ENCODE peak calls at places on chromosome 16, in seven cellular contexts. B is K562, J is transverse colon, S is A549, A is H1, W is ovary, Y is GM12891. V is an unnamed sample.

GRCh38 chr16:48300391-48300856 is 53.1 kb upstream of the ABCC11 start:
- DNase-seq in S (no peak), A (no peak), B (peak), J (no peak), Y (no peak), W (no peak), V (no peak)

GRCh38 chr16:82379601-82380000 is 209.6 kb upstream of the MPHOSPH6 start:
- DNase-seq in J (no peak), Y (no peak), B (no peak), A (no peak), S (no peak), W (no peak), V (no peak)

GRCh38 chr16:4371481-4372314 is at the start of gene VASN:
- DNase-seq in A (no peak), S (peak), W (peak), B (peak), Y (peak), J (peak), V (peak)

GRCh38 chr16:78489631-78490030 is 390.2 kb downstream of the WWOX start:
- DNase-seq in Y (no peak), A (no peak), S (no peak), J (no peak), W (no peak), B (no peak), V (no peak)

GRCh38 chr16:22694887-22695382 is 119.0 kb upstream of the HS3ST2 start:
- DNase-seq in J (peak), W (no peak), Y (no peak), S (no peak), B (no peak), A (no peak), V (no peak)

GRCh38 chr16:49019081-49019633 is 262.5 kb downstream of the CBLN1 start:
- DNase-seq in S (no peak), J (no peak), W (no peak), Y (no peak), A (no peak), B (no peak), V (no peak)

GRCh38 chr16:8990445-8990844 is 26.7 kb upstream of the USP7 start:
- DNase-seq in Y (no peak), S (no peak), W (no peak), A (no peak), J (no peak), B (no peak), V (no peak)

GRCh38 chr16:11354733-11355574 is 9.7 kb downstream of the RMI2 start:
- DNase-seq in B (no peak), S (no peak), Y (no peak), J (peak), A (no peak), W (peak), V (no peak)

GRCh38 chr16:66409156-66409555 is 17.9 kb upstream of the BEAN1 start:
- DNase-seq in W (no peak), A (no peak), S (no peak), J (no peak), Y (no peak), B (no peak), V (no peak)

GRCh38 chr16:23504453-23505179 is 5.7 kb downstream of the GGA2 start:
- DNase-seq in S (peak), W (peak), Y (peak), J (peak), A (no peak), B (peak), V (peak)

GRCh38 chr16:67526149-67526732 is 2.4 kb upstream of the RIPOR1 start:
- DNase-seq in B (peak), W (no peak), A (no peak), S (no peak), J (no peak), Y (no peak), V (no peak)

GRCh38 chr16:35523991-35524390 is 2064.6 kb downstream of the TP53TG3F start:
- DNase-seq in S (no peak), A (no peak), J (no peak), Y (no peak), W (no peak), B (no peak), V (no peak)

GRCh38 chr16:55734665-55735064 is 78.9 kb downstream of the SLC6A2 start:
- DNase-seq in S (no peak), J (no peak), A (no peak), Y (no peak), W (no peak), B (no peak), V (no peak)

GRCh38 chr16:66563574-66564334 is 2.5 kb upstream of the CMTM1 start:
- DNase-seq in S (no peak), B (no peak), A (no peak), J (no peak), W (no peak), Y (no peak), V (no peak)

GRCh38 chr16:4330277-4330882 is 14.5 kb downstream of the GLIS2 start:
- DNase-seq in Y (peak), W (peak), S (peak), B (peak), J (peak), A (no peak), V (peak)

GRCh38 chr16:81565633-81566032 is 121.0 kb downstream of the CMIP start:
- DNase-seq in Y (no peak), A (no peak), S (no peak), W (no peak), B (no peak), J (no peak), V (no peak)

GRCh38 chr16:74107795-74108610 is 188.6 kb upstream of the PSMD7 start:
- DNase-seq in A (peak), Y (peak), W (no peak), S (peak), J (peak), B (peak), V (peak)

GRCh38 chr16:57531253-57531575 is 5.2 kb downstream of the CCDC102A start:
- DNase-seq in S (no peak), Y (no peak), A (no peak), W (no peak), J (no peak), B (peak), V (no peak)

GRCh38 chr16:20906871-20907255 is 6.3 kb downstream of the LYRM1 start:
- DNase-seq in A (no peak), J (no peak), B (no peak), W (no peak), S (no peak), Y (no peak), V (no peak)

GRCh38 chr16:11111891-11112634 is 143.9 kb downstream of the SOCS1 start:
- DNase-seq in J (no peak), B (no peak), S (no peak), A (no peak), Y (no peak), W (no peak), V (no peak)

GRCh38 chr16:9191274-9191850 is 99.9 kb downstream of the HAPSTR1 start:
- DNase-seq in B (no peak), J (no peak), Y (no peak), W (no peak), S (no peak), A (no peak), V (no peak)

GRCh38 chr16:72809446-72809845 is 238.5 kb downstream of the ZFHX3 start:
- DNase-seq in W (no peak), S (no peak), J (no peak), Y (no peak), A (no peak), B (no peak), V (no peak)

GRCh38 chr16:17461951-17462729 is 8.6 kb downstream of the XYLT1 start:
- DNase-seq in J (peak), A (no peak), S (no peak), B (no peak), Y (no peak), W (no peak), V (no peak)

GRCh38 chr16:69274699-69275235 is 36.4 kb upstream of the VPS4A start:
- DNase-seq in S (no peak), B (no peak), Y (no peak), J (no peak), W (no peak), A (no peak), V (no peak)

GRCh38 chr16:14140916-14141315 is 69.8 kb downstream of the MRTFB start:
- DNase-seq in S (no peak), J (no peak), W (no peak), Y (no peak), A (no peak), B (no peak), V (no peak)

GRCh38 chr16:2061023-2061422 is 13.2 kb downstream of the TSC2 start:
- DNase-seq in B (no peak), Y (no peak), W (no peak), S (no peak), A (no peak), J (no peak), V (no peak)

GRCh38 chr16:68973611-68974120 is 130.3 kb downstream of the TANGO6 start:
- DNase-seq in W (no peak), Y (no peak), B (no peak), A (no peak), J (no peak), S (no peak), V (no peak)

GRCh38 chr16:48608452-48608851 is 1.5 kb downstream of the N4BP1 start:
- DNase-seq in B (no peak), S (no peak), Y (peak), A (no peak), W (no peak), J (no peak), V (no peak)

DNA sequence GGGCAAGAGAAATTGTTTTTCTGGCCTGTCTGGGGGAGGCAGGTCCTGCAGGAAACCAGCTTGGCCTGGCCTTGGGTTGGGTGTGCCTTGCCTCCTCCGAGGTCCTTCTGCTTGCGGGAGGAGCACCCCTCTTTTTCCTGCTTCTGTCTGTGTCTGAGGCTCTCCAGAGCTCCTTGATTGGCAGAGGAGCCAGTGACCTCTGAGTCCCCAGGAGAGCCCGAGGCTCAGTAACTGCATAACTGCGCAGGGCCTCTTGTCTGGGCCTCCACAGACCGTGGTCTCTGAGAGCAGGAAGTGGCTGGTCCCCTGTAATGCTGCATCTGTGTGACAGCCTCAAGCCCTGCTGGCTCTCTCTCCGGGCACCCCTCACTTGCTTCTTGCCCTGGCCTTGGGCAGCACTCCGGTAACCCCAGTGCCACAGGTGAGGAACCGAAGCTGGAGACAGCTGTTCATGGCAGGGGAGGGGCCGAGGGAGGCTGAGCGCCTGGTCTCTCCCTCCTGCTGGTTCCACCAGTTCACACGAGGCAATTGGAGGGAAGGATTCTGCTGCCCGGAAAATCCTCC is 1.6 kb downstream of the CAPN15 start:
- DNase-seq in W (peak), J (peak), B (no peak), A (no peak), Y (no peak), S (no peak), V (no peak)
- TF ChIP-seq POLR2A in W (no peak), J (peak), B (no peak), A (no peak), Y (no peak), S (no peak), V (no peak)

GRCh38 chr16:84084570-84085270 is 32.0 kb downstream of the MBTPS1 start:
- DNase-seq in A (peak), S (peak), B (peak), J (peak), W (peak), Y (peak), V (peak)

GRCh38 chr16:84086996-84087395 is 29.7 kb downstream of the MBTPS1 start:
- DNase-seq in Y (no peak), A (no peak), B (no peak), S (no peak), W (no peak), J (no peak), V (no peak)

GRCh38 chr16:84086357-84086756 is 30.4 kb downstream of the MBTPS1 start:
- DNase-seq in Y (no peak), J (no peak), B (no peak), A (no peak), S (no peak), W (no peak), V (no peak)

GRCh38 chr16:84085774-84086173 is 31.0 kb downstream of the MBTPS1 start:
- DNase-seq in W (no peak), Y (no peak), J (no peak), B (no peak), S (no peak), A (no peak), V (no peak)

GRCh38 chr16:84085271-84085667 is 31.5 kb downstream of the MBTPS1 start:
- DNase-seq in Y (no peak), B (no peak), A (no peak), W (no peak), J (no peak), S (no peak), V (no peak)
- TF ChIP-seq POLR2A in Y (no peak), B (no peak), A (no peak), W (no peak), J (no peak), S (no peak), V (no peak)

GRCh38 chr16:85637808-85638186 is 24.7 kb downstream of the GSE1 start:
- DNase-seq in Y (no peak), A (no peak), S (no peak), B (no peak), J (no peak), W (no peak), V (no peak)

GRCh38 chr16:85637061-85637807 is 24.1 kb downstream of the GSE1 start:
- DNase-seq in W (no peak), J (no peak), A (no peak), B (no peak), S (no peak), Y (no peak), V (no peak)

GRCh38 chr16:85638695-85639409 is 25.7 kb downstream of the GSE1 start:
- DNase-seq in W (no peak), Y (no peak), B (no peak), J (no peak), S (no peak), A (no peak), V (no peak)

GRCh38 chr16:85639529-85640253 is 26.6 kb downstream of the GSE1 start:
- DNase-seq in W (no peak), Y (no peak), J (no peak), A (no peak), S (no peak), B (no peak), V (no peak)

DNA sequence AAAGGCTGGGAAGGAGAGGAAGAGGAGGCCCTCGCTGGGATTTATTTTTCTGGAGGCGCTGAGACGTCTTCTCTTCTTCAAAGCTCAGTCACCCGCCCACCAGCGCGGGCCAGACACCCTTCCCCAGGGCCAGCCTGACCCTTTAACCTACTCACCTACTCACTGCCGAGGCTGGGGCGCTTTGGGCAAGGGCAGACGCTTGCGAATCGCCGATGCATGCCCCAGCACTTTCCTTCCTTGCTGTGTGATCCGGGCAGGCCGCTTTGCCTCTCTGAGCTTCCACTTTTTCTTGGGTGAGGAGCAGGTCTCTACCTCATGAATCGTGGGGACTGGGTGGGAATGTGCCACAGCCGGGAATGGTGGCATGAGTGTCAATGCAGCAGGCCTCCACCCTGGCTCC is 25.1 kb downstream of the GSE1 start:
- DNase-seq in Y (no peak), B (no peak), W (no peak), S (no peak), A (no peak), J (no peak), V (no peak)
- TF ChIP-seq POLR2A in Y (no peak), B (no peak), W (no peak), S (no peak), A (no peak), J (no peak), V (no peak)

GRCh38 chr16:88453217-88453531 is at the start of gene ZFPM1:
- DNase-seq in A (no peak), W (no peak), Y (no peak), S (no peak), J (no peak), B (no peak), V (peak)
- TF ChIP-seq POLR2A in A (no peak), W (no peak), Y (no peak), S (peak), J (no peak), B (no peak), V (peak)

DNA sequence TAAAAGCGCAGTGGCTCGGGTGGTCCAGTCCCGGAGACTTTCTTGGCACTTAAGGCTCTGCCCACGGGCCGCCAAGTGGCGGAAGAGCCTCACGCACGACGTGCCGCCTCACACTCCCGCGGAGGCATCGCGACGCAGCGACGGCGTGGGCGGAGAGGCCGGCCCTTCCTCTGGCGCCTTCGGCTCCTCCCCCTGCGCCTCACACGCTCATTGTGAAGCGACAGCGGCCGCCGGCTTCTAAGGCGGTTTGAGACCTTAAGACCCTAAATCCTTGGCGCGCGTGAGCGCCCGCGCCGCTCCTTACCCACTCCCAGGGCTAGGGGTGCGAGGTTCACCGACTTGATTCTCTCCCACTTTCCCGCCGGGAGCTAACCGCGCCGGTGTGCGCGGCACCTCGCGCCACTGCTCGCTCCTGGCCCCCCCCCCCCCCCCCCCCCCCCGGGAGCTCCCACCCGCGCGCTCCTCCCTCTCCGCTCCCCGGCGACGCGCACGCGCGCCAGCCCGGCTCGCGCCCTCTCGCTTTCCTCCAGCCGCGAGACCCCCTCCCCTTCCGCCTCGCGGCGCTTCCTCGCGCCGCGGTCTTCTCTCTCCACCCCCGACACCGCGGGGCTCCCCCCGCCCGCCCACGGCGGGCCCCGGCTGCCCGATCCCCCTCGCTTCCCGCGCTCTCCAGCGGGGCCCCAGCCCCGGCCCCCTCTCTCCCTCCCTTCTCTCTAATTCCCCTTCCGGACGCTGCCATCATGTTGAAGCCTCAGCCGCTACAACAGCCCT is at the start of gene ATXN2L:
- DNase-seq in J (peak), Y (peak), W (peak), B (peak), S (peak), A (peak), V (peak)
- TF ChIP-seq POLR2A in J (peak), Y (peak), W (peak), B (peak), S (peak), A (peak), V (peak)